ENCODE peak calls at places on chromosome 4, in seven cellular contexts. One of them, this sample, is unnamed.

GRCh38 chr4:163959932-163960331 is 465.4 kb downstream of the TMA16 start:
- DNase-seq in endothelial cell: no peak
- DNase-seq in hippocampal formation: no peak
- DNase-seq in T-helper 2 cell: no peak
- DNase-seq in pancreas: no peak
- DNase-seq in MCF 10A: no peak
- DNase-seq in HFF-Myc: no peak
- DNase-seq in this sample: no peak

GRCh38 chr4:70728096-70728495 is 6.3 kb downstream of the RUFY3 start:
- DNase-seq in T-helper 2 cell: no peak
- DNase-seq in HFF-Myc: no peak
- DNase-seq in MCF 10A: no peak
- DNase-seq in endothelial cell: no peak
- DNase-seq in pancreas: no peak
- DNase-seq in hippocampal formation: no peak
- DNase-seq in this sample: no peak

GRCh38 chr4:26060286-26060685 is 146.3 kb downstream of the SMIM20 start:
- DNase-seq in hippocampal formation: no peak
- DNase-seq in MCF 10A: no peak
- DNase-seq in T-helper 2 cell: no peak
- DNase-seq in HFF-Myc: no peak
- DNase-seq in pancreas: no peak
- DNase-seq in endothelial cell: no peak
- DNase-seq in this sample: no peak

GRCh38 chr4:40328383-40328782 is 6.8 kb upstream of the CHRNA9 start:
- DNase-seq in T-helper 2 cell: no peak
- DNase-seq in MCF 10A: no peak
- DNase-seq in hippocampal formation: no peak
- DNase-seq in endothelial cell: no peak
- DNase-seq in pancreas: no peak
- DNase-seq in HFF-Myc: no peak
- DNase-seq in this sample: no peak

GRCh38 chr4:169417629-169418282 is 147.0 kb upstream of the SH3RF1 start:
- DNase-seq in T-helper 2 cell: no peak
- DNase-seq in MCF 10A: no peak
- DNase-seq in endothelial cell: no peak
- DNase-seq in HFF-Myc: no peak
- DNase-seq in hippocampal formation: no peak
- DNase-seq in pancreas: no peak
- DNase-seq in this sample: no peak

GRCh38 chr4:33780952-33781655 is 2463.2 kb downstream of the ARAP2 start:
- DNase-seq in hippocampal formation: no peak
- DNase-seq in HFF-Myc: peak
- DNase-seq in T-helper 2 cell: no peak
- DNase-seq in endothelial cell: no peak
- DNase-seq in pancreas: no peak
- DNase-seq in MCF 10A: peak
- DNase-seq in this sample: no peak

GRCh38 chr4:8468746-8469535 is 28.4 kb downstream of the TRMT44 start:
- DNase-seq in HFF-Myc: peak
- DNase-seq in MCF 10A: peak
- DNase-seq in pancreas: peak
- DNase-seq in hippocampal formation: peak
- DNase-seq in T-helper 2 cell: peak
- DNase-seq in endothelial cell: peak
- DNase-seq in this sample: peak

GRCh38 chr4:75844151-75844662 is 58.0 kb downstream of the PPEF2 start:
- DNase-seq in T-helper 2 cell: no peak
- DNase-seq in endothelial cell: no peak
- DNase-seq in MCF 10A: peak
- DNase-seq in pancreas: no peak
- DNase-seq in HFF-Myc: peak
- DNase-seq in hippocampal formation: no peak
- DNase-seq in this sample: no peak

GRCh38 chr4:37780444-37781133 is 45.9 kb upstream of the PGM2 start:
- DNase-seq in HFF-Myc: no peak
- DNase-seq in pancreas: no peak
- DNase-seq in MCF 10A: no peak
- DNase-seq in T-helper 2 cell: no peak
- DNase-seq in hippocampal formation: no peak
- DNase-seq in endothelial cell: no peak
- DNase-seq in this sample: peak

GRCh38 chr4:169437299-169438047 is 166.7 kb upstream of the SH3RF1 start:
- DNase-seq in HFF-Myc: no peak
- DNase-seq in endothelial cell: no peak
- DNase-seq in MCF 10A: no peak
- DNase-seq in pancreas: no peak
- DNase-seq in T-helper 2 cell: no peak
- DNase-seq in hippocampal formation: no peak
- DNase-seq in this sample: no peak

GRCh38 chr4:53365121-53365485 is 758 bp downstream of the SCFD2 start:
- DNase-seq in HFF-Myc: no peak
- DNase-seq in T-helper 2 cell: no peak
- DNase-seq in endothelial cell: peak
- DNase-seq in MCF 10A: peak
- DNase-seq in pancreas: no peak
- DNase-seq in hippocampal formation: no peak
- DNase-seq in this sample: no peak

This sample was measured in Right ventricle myocardium superior.